ENCODE peak calls at places on chromosomes 5 and 9, in nine cellular contexts. Z, K, W, V, N, S, X, Q and J are unnamed samples.

GRCh38 chr5:94968507-94969095 is 316.3 kb downstream of the MCTP1 start:
- DNase-seq in W (peak; percentile 39), N (no peak), Q (peak; percentile 4), V (peak; percentile 83), S (peak; percentile 65), Z (peak; percentile 48), K (no peak), X (peak; percentile 30), J (peak; percentile 25)

GRCh38 chr5:38766151-38766550 is 79.7 kb upstream of the OSMR start:
- DNase-seq in N (no peak), K (no peak), X (no peak), W (no peak), S (no peak), Z (no peak), V (no peak), Q (no peak), J (no peak)

GRCh38 chr5:173278641-173279040 is 43.6 kb upstream of the NKX2-5 start:
- DNase-seq in S (no peak), X (no peak), V (no peak), W (no peak), K (no peak), Q (no peak), N (no peak), Z (no peak), J (no peak)

GRCh38 chr5:68193481-68194036 is 22.0 kb upstream of the PIK3R1 start:
- DNase-seq in Q (no peak), X (no peak), V (no peak), Z (no peak), N (no peak), S (no peak), K (no peak), W (no peak), J (no peak)

GRCh38 chr5:170623576-170624181 is 119.9 kb downstream of the KCNIP1 start:
- DNase-seq in S (peak; percentile 60), Z (peak; percentile 78), N (no peak), V (peak; percentile 70), W (no peak), K (no peak), X (peak; percentile 54), Q (no peak), J (no peak)

GRCh38 chr9:125141251-125141650 is 2.1 kb downstream of the SCAI start:
- DNase-seq in S (no peak), X (no peak), Z (no peak), V (no peak), K (no peak), N (no peak), W (no peak), Q (no peak), J (no peak)

GRCh38 chr9:78866228-78867132 is 569.6 kb downstream of the PSAT1 start:
- DNase-seq in Z (no peak), Q (no peak), W (peak; percentile 73), X (peak; percentile 35), V (peak; percentile 61), S (no peak), K (no peak), N (no peak), J (no peak)

GRCh38 chr5:1325191-1325741 is 19.6 kb downstream of the CLPTM1L start:
- DNase-seq in W (no peak), K (no peak), V (no peak), N (no peak), X (no peak), S (no peak), Z (no peak), Q (no peak), J (no peak)

GRCh38 chr5:169350016-169350415 is 49.1 kb upstream of the SLIT3 start:
- DNase-seq in S (no peak), Z (no peak), Q (no peak), W (peak; percentile 40), X (peak; percentile 40), N (no peak), V (no peak), K (no peak), J (no peak)

GRCh38 chr5:181246276-181247050 is 2.8 kb upstream of the RACK1 start:
- DNase-seq in W (peak; percentile 79), S (peak; percentile 92), V (peak; percentile 89), N (peak; percentile 63), Q (no peak), Z (peak; percentile 86), K (no peak), X (peak; percentile 80), J (peak; percentile 79)

GRCh38 chr5:143985832-143986485 is 174.0 kb downstream of the HMHB1 start:
- DNase-seq in N (no peak), Q (no peak), X (peak; percentile 24), Z (peak; percentile 7), K (no peak), V (peak; percentile 50), S (no peak), W (peak; percentile 59), J (no peak)

GRCh38 chr5:1805326-1805725 is 4.1 kb downstream of the NDUFS6 start:
- DNase-seq in N (no peak), S (no peak), V (no peak), Z (no peak), W (no peak), Q (no peak), X (no peak), K (no peak), J (no peak)

GRCh38 chr5:58946232-58946631 is 363.4 kb downstream of the RAB3C start:
- DNase-seq in X (no peak), Q (no peak), N (no peak), K (no peak), S (no peak), V (no peak), Z (no peak), W (no peak), J (no peak)

GRCh38 chr5:2685651-2686050 is 65.8 kb downstream of the IRX2 start:
- DNase-seq in S (no peak), Z (no peak), X (no peak), K (no peak), Q (no peak), N (no peak), W (no peak), V (peak; percentile 13), J (no peak)

GRCh38 chr5:95709967-95710650 is 21.0 kb upstream of the RHOBTB3 start:
- DNase-seq in Z (no peak), S (peak; percentile 55), N (no peak), W (no peak), Q (no peak), X (no peak), V (peak; percentile 55), K (no peak), J (no peak)

GRCh38 chr5:178121450-178122276 is 8.3 kb downstream of the N4BP3 start:
- DNase-seq in W (no peak), Z (no peak), S (peak; percentile 25), V (no peak), N (no peak), X (no peak), K (no peak), Q (no peak), J (no peak)

GRCh38 chr5:14659821-14660607 is 4.5 kb upstream of the OTULIN start:
- DNase-seq in X (no peak), Q (no peak), K (no peak), S (no peak), N (no peak), Z (no peak), W (peak; percentile 63), V (no peak), J (no peak)

GRCh38 chr5:16815432-16815831 is 120.7 kb downstream of the MYO10 start:
- DNase-seq in W (no peak), X (no peak), Q (no peak), K (no peak), N (no peak), V (no peak), S (no peak), Z (no peak), J (no peak)

GRCh38 chr9:127919253-127919815 is 2.5 kb upstream of the ST6GALNAC4 start:
- DNase-seq in N (no peak), V (peak; percentile 92), S (no peak), W (peak; percentile 99), Z (no peak), X (peak; percentile 88), Q (no peak), K (no peak), J (no peak)

GRCh38 chr9:81549500-81550206 is 139.7 kb downstream of the TLE1 start:
- DNase-seq in S (no peak), K (no peak), W (no peak), N (no peak), V (peak; percentile 71), X (no peak), Q (no peak), Z (no peak), J (no peak)

GRCh38 chr5:53170748-53171349 is 61.3 kb upstream of the MOCS2 start:
- DNase-seq in Z (peak; percentile 39), X (peak; percentile 47), N (no peak), Q (no peak), K (no peak), V (peak; percentile 51), S (peak; percentile 18), W (no peak), J (no peak)

GRCh38 chr5:140243855-140244254 is 59.0 kb downstream of the PFDN1 start:
- DNase-seq in X (no peak), W (no peak), N (no peak), Z (no peak), K (no peak), V (no peak), Q (no peak), S (no peak), J (no peak)

GRCh38 chr5:40221255-40221654 is 458.5 kb upstream of the PTGER4 start:
- DNase-seq in W (no peak), N (no peak), K (no peak), Q (no peak), V (no peak), Z (no peak), S (no peak), X (no peak), J (no peak)

GRCh38 chr9:108672475-108673065 is 183.2 kb downstream of the ACTL7B start:
- DNase-seq in W (no peak), Q (no peak), S (no peak), Z (no peak), K (no peak), X (no peak), N (no peak), V (peak; percentile 9), J (no peak)

GRCh38 chr5:51226420-51226735 is 156.9 kb upstream of the ISL1 start:
- DNase-seq in S (no peak), V (peak; percentile 60), K (no peak), N (no peak), X (no peak), Z (peak; percentile 23), W (no peak), Q (peak; percentile 53), J (no peak)

GRCh38 chr5:110161162-110161561 is 471.4 kb downstream of the MAN2A1 start:
- DNase-seq in X (no peak), W (no peak), Q (no peak), K (no peak), S (no peak), Z (no peak), V (no peak), N (no peak), J (no peak)

GRCh38 chr5:73901045-73901444 is 275.0 kb downstream of the ARHGEF28 start:
- DNase-seq in Q (no peak), X (no peak), S (no peak), V (peak; percentile 76), K (no peak), Z (no peak), W (no peak), N (no peak), J (no peak)

GRCh38 chr5:135535820-135536801 is at the start of gene NEUROG1:
- DNase-seq in Z (peak; percentile 72), N (no peak), S (peak; percentile 87), K (no peak), X (no peak), Q (peak; percentile 32), V (no peak), W (no peak), J (no peak)

GRCh38 chr5:18216016-18216415 is 581.8 kb downstream of the TAF11L14 start:
- DNase-seq in K (no peak), W (no peak), X (no peak), Q (no peak), Z (no peak), V (no peak), S (no peak), N (no peak), J (no peak)

GRCh38 chr9:116193636-116194035 is 40.0 kb downstream of the PAPPA start:
- DNase-seq in N (no peak), S (no peak), X (peak; percentile 7), V (no peak), Q (no peak), K (no peak), Z (no peak), W (peak; percentile 85), J (no peak)

GRCh38 chr9:124835026-124835501 is 18.2 kb upstream of the WDR38 start:
- DNase-seq in Q (peak; percentile 76), V (peak; percentile 91), S (no peak), N (no peak), K (no peak), X (no peak), W (no peak), Z (peak; percentile 38), J (no peak)